ENCODE peak calls at places on chromosomes 4 and X, in seven cellular contexts. A is endothelial cell of umbilical vein, F is upper lobe of left lung, S is breast epithelium, R is sigmoid colon, M is HepG2, X is GM12878. Y is an unnamed sample.

GRCh38 chrX:48511561-48511960 is 2.8 kb downstream of the PORCN start:
- DNase-seq in A (peak; percentile 14), F (no peak), S (no peak), R (no peak), M (no peak), X (no peak), Y (no peak)

GRCh38 chrX:18146954-18147353 is 73.7 kb downstream of the BEND2 start:
- DNase-seq in A (no peak), F (no peak), S (no peak), R (no peak), M (peak; percentile 1), X (no peak), Y (no peak)

GRCh38 chr4:118745357-118745756 is 60.2 kb downstream of the METTL14 start:
- DNase-seq in A (peak; percentile 75), F (no peak), S (no peak), R (no peak), M (no peak), X (no peak), Y (no peak)

GRCh38 chr4:3320361-3321023 is 27.7 kb downstream of the RGS12 start:
- DNase-seq in A (no peak), F (no peak), S (peak; percentile 42), R (peak; percentile 42), M (no peak), X (no peak), Y (no peak)

GRCh38 chr4:186810613-186811150 is 87.0 kb upstream of the FAT1 start:
- DNase-seq in A (no peak), F (no peak), S (no peak), R (no peak), M (no peak), X (no peak), Y (no peak)

GRCh38 chr4:123449780-123450179 is 53.2 kb downstream of the SPRY1 start:
- DNase-seq in A (peak; percentile 43), F (no peak), S (no peak), R (no peak), M (peak; percentile 46), X (peak; percentile 51), Y (no peak)

GRCh38 chrX:93875621-93876282 is 201.7 kb downstream of the FAM133A start:
- DNase-seq in A (peak; percentile 11), F (no peak), S (no peak), R (no peak), M (no peak), X (no peak), Y (no peak)

GRCh38 chr4:185369729-185370128 is 26.0 kb downstream of the LRP2BP start:
- DNase-seq in A (no peak), F (no peak), S (no peak), R (no peak), M (no peak), X (no peak), Y (no peak)

GRCh38 chr4:8366601-8367000 is 73.9 kb downstream of the ACOX3 start:
- DNase-seq in A (no peak), F (no peak), S (no peak), R (no peak), M (no peak), X (no peak), Y (no peak)

GRCh38 chr4:141486375-141486997 is 149.9 kb upstream of the IL15 start:
- DNase-seq in A (no peak), F (no peak), S (no peak), R (no peak), M (no peak), X (no peak), Y (no peak)

GRCh38 chr4:52235775-52236174 is 184.7 kb downstream of the SPATA18 start:
- DNase-seq in A (no peak), F (no peak), S (no peak), R (no peak), M (no peak), X (no peak), Y (no peak)

GRCh38 chr4:38091636-38092035 is 131.4 kb downstream of the PTTG2 start:
- DNase-seq in A (no peak), F (no peak), S (no peak), R (no peak), M (no peak), X (no peak), Y (no peak)

GRCh38 chr4:139622856-139623255 is 42.8 kb upstream of the MGST2 start:
- DNase-seq in A (no peak), F (no peak), S (no peak), R (no peak), M (no peak), X (no peak), Y (no peak)

GRCh38 chr4:11914406-11914805 is 485.7 kb upstream of the HS3ST1 start:
- DNase-seq in A (peak; percentile 89), F (no peak), S (no peak), R (no peak), M (no peak), X (no peak), Y (no peak)

GRCh38 chrX:1419545-1420355 is 27.8 kb upstream of the SLC25A6 start:
- DNase-seq in A (no peak), F (no peak), S (no peak), R (peak; percentile 61), M (no peak), X (no peak), Y (no peak)

GRCh38 chr4:54041916-54042315 is 22.5 kb downstream of the CHIC2 start:
- DNase-seq in A (no peak), F (no peak), S (no peak), R (no peak), M (no peak), X (no peak), Y (no peak)

GRCh38 chr4:10184051-10184450 is 67.5 kb upstream of the WDR1 start:
- DNase-seq in A (no peak), F (no peak), S (no peak), R (no peak), M (no peak), X (no peak), Y (no peak)

GRCh38 chr4:10188400-10189004 is 71.9 kb upstream of the WDR1 start:
- DNase-seq in A (no peak), F (no peak), S (no peak), R (no peak), M (no peak), X (no peak), Y (no peak)

GRCh38 chr4:10185518-10186227 is 69.1 kb upstream of the WDR1 start:
- DNase-seq in A (peak; percentile 2), F (no peak), S (no peak), R (no peak), M (no peak), X (no peak), Y (no peak)

GRCh38 chr4:10184501-10184938 is 67.9 kb upstream of the WDR1 start:
- DNase-seq in A (no peak), F (no peak), S (no peak), R (no peak), M (no peak), X (no peak), Y (no peak)

DNA sequence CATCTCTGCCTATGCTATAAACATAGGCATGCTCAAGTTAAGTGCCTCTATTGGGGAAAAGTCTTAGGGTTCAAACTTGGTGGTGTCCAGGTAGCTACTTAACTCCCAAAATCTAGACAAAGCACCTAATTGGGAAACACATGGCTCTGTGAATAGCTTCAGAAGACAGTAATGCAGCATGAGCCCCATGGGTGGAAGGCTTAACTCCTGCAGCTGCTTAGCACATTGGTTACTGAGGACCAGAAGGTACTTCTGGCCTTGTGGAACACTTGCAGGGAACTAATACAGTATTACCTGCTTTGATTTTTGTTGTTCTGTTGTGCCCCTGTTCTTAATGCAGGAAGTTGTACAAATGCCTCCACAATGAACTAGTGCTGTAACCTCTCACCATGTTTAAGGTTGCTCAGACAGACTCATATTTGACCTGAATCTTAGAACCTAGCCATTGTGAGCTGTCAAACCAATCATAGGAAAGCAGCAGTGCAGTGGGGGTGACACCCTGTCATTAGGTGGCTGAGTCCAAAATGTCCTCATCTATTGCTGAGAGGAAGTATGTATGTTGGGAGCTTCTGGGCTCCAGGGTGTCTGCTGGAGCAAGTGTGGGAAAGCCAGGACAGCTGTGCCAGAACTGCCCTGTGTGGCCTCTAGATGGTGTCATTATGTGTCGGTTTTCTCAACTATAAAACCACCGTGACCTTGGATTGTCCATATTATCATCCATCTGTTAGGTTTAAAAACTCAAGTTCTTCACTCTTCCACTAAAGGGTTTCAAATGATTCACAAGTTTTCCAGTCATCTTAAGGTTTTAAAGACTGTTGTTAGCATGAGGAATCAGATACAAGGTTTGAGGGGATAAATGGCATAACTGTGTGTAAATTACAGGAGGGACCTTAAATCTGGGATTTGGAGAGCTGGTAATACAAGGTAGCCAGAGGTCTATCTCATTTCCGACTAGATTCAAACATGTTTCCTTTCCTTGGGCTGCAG is 69.9 kb upstream of the WDR1 start:
- DNase-seq in A (no peak), F (no peak), S (no peak), R (no peak), M (no peak), X (no peak), Y (no peak)
- H3K27ac ChIP-seq in A (no peak overlapping the region), F (no peak overlapping the region), S (no peak overlapping the region), R (no peak overlapping the region), M (no peak overlapping the region), X (no peak overlapping the region), Y (no peak overlapping the region)

DNA sequence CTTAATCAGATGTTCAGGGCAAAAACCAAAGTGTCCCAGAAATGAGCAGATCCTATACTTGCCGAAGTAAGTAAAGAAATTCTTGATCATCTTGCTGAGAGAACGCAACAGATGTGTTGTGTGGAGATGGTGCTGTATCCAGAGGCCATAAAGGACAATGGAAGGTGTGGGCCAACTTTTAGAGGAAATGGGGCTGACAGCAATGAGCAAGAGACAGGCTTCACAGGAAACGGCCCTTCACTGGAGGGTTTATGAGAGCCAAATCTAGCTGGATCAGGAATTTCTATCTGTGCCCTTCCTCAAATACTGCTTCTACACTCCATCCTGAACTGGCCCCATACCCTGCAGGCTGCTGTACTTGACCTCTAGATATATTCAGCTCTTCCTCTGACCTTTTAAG is 583.9 kb upstream of the DIPK2B start:
- DNase-seq in A (peak; percentile 12), F (no peak), S (no peak), R (no peak), M (no peak), X (no peak), Y (no peak)
- H3K4me1 ChIP-seq in A (peaks cover 28% of the 10 kb centered on the region), F (no peaks in the 10 kb centered on the region), S (no peaks in the 10 kb centered on the region), R (no peaks in the 10 kb centered on the region), M (no peaks in the 10 kb centered on the region), X (no peaks in the 10 kb centered on the region), Y (no peaks in the 10 kb centered on the region)

GRCh38 chr4:94960703-94961102 is 202.9 kb downstream of the BMPR1B start:
- DNase-seq in A (no peak), F (no peak), S (no peak), R (no peak), M (no peak), X (no peak), Y (no peak)
- TF ChIP-seq POLR2AphosphoS5 in A (no peak), F (no peak), S (no peak), R (no peak), M (no peak), X (no peak), Y (no peak)

GRCh38 chr4:180455226-180455625 is 1788.0 kb upstream of the TENM3 start:
- DNase-seq in A (no peak), F (no peak), S (no peak), R (no peak), M (no peak), X (no peak), Y (no peak)

DNA sequence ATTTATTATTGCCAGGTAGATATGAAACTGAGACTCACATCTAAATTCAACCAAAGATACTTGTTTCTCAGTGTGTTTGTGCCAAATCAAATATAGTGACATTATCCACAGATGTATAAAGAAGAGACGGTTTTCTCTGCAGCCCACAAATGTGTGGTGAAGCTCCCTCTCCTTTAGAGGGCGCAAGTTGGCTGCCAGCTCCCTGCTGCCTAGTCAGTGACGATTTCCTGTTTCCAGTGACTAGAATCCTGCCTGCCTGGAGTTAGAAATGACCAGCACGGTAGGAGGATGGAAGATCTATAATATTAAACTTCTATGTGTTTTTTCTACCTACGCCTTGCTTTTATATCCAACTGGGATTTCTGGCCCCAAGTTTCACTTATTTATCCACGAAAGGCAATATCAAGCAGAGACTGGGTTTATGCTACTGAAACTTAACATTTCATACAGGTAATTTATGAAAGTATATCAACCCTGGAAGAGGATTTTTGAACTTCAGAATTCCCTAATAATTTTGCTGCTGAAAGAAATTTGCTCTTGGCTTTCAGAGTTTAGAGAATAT is 1793.7 kb upstream of the TENM3 start:
- DNase-seq in A (no peak), F (no peak), S (no peak), R (no peak), M (peak; percentile 46), X (no peak), Y (no peak)
- H3K27ac ChIP-seq in A (no peak overlapping the region), F (no peak overlapping the region), S (no peak overlapping the region), R (no peak overlapping the region), M (no peak overlapping the region), X (no peak overlapping the region), Y (no peak overlapping the region)